ENCODE peak calls at places on chromosomes 16 and 17, in six cellular contexts. U, P, T, A, R and G are unnamed samples.

GRCh38 chr17:29376667-29377268 is 13.4 kb upstream of the TAOK1 start:
- DNase-seq in U (peak; percentile 56), P (peak; percentile 67), T (peak; percentile 81), A (peak; percentile 76), R (peak; percentile 79), G (peak; percentile 42)

GRCh38 chr17:19904924-19905323 is 37.2 kb upstream of the ULK2 start:
- DNase-seq in U (no peak), P (no peak), T (no peak), A (no peak), R (no peak), G (no peak)

GRCh38 chr16:72787519-72788268 is 260.2 kb downstream of the ZFHX3 start:
- DNase-seq in U (peak; percentile 69), P (peak; percentile 56), T (peak; percentile 75), A (no peak), R (peak; percentile 91), G (peak; percentile 36)

GRCh38 chr17:41656249-41657023 is 32.1 kb upstream of the KRT17 start:
- DNase-seq in U (no peak), P (no peak), T (no peak), A (no peak), R (peak; percentile 56), G (no peak)

GRCh38 chr16:27195068-27195741 is 8.1 kb upstream of the KDM8 start:
- DNase-seq in U (no peak), P (no peak), T (no peak), A (no peak), R (peak; percentile 11), G (no peak)

GRCh38 chr17:66542183-66542966 is 240.0 kb downstream of the PRKCA start:
- DNase-seq in U (no peak), P (no peak), T (no peak), A (no peak), R (no peak), G (no peak)

GRCh38 chr17:17790673-17791464 is 45.9 kb downstream of the SREBF1 start:
- DNase-seq in U (no peak), P (no peak), T (no peak), A (no peak), R (no peak), G (no peak)

GRCh38 chr16:65917466-65917865 is 449.0 kb upstream of the CDH5 start:
- DNase-seq in U (no peak), P (no peak), T (no peak), A (no peak), R (no peak), G (no peak)

GRCh38 chr16:86877108-86877507 is 298.8 kb downstream of the FOXL1 start:
- DNase-seq in U (no peak), P (no peak), T (no peak), A (no peak), R (no peak), G (no peak)

GRCh38 chr16:82344157-82344556 is 174.1 kb upstream of the MPHOSPH6 start:
- DNase-seq in U (peak; percentile 24), P (no peak), T (peak; percentile 47), A (no peak), R (peak; percentile 65), G (no peak)

GRCh38 chr17:12252442-12252841 is 231.8 kb downstream of the MAP2K4 start:
- DNase-seq in U (peak; percentile 77), P (no peak), T (no peak), A (no peak), R (no peak), G (no peak)

GRCh38 chr17:80980397-80981061 is 11.1 kb upstream of the CHMP6 start:
- DNase-seq in U (no peak), P (no peak), T (no peak), A (no peak), R (no peak), G (no peak)

GRCh38 chr16:85707528-85708095 is 18.9 kb upstream of the GINS2 start:
- DNase-seq in U (no peak), P (no peak), T (no peak), A (no peak), R (no peak), G (no peak)

GRCh38 chr17:510223-510917 is 157.8 kb upstream of the RPH3AL start:
- DNase-seq in U (no peak), P (no peak), T (no peak), A (no peak), R (no peak), G (no peak)

GRCh38 chr17:512926-513325 is 160.3 kb upstream of the RPH3AL start:
- DNase-seq in U (no peak), P (no peak), T (no peak), A (no peak), R (no peak), G (no peak)

GRCh38 chr17:511833-512251 is 159.2 kb upstream of the RPH3AL start:
- DNase-seq in U (no peak), P (no peak), T (no peak), A (no peak), R (no peak), G (no peak)

GRCh38 chr17:512311-512710 is 159.7 kb upstream of the RPH3AL start:
- DNase-seq in U (no peak), P (no peak), T (no peak), A (no peak), R (no peak), G (no peak)

GRCh38 chr17:511001-511690 is 158.5 kb upstream of the RPH3AL start:
- DNase-seq in U (no peak), P (peak; percentile 43), T (no peak), A (no peak), R (no peak), G (no peak)
- H3K27ac ChIP-seq in U (no peak overlapping the region), P (peak overlapping the region; percentile 63), T (no peak overlapping the region), A (no peak overlapping the region), R (no peak overlapping the region), G (no peak overlapping the region)

GRCh38 chr17:45382982-45383381 is 49.7 kb downstream of the ARHGAP27 start:
- DNase-seq in U (no peak), P (no peak), T (no peak), A (no peak), R (no peak), G (no peak)

GRCh38 chr17:45385331-45385997 is 47.2 kb downstream of the ARHGAP27 start:
- DNase-seq in U (peak; percentile 93), P (peak; percentile 53), T (peak; percentile 93), A (peak; percentile 94), R (peak; percentile 99), G (peak; percentile 83)

GRCh38 chr17:45386180-45386579 is 46.5 kb downstream of the ARHGAP27 start:
- DNase-seq in U (no peak), P (no peak), T (no peak), A (no peak), R (no peak), G (no peak)

GRCh38 chr17:45384800-45385262 is 47.8 kb downstream of the ARHGAP27 start:
- DNase-seq in U (no peak), P (no peak), T (no peak), A (no peak), R (peak; percentile 79), G (no peak)

GRCh38 chr17:45384047-45384799 is 48.4 kb downstream of the ARHGAP27 start:
- DNase-seq in U (no peak), P (no peak), T (no peak), A (no peak), R (no peak), G (no peak)
- H3K27ac ChIP-seq in U (no peak overlapping the region), P (no peak overlapping the region), T (no peak overlapping the region), A (peak overlapping the region; percentile 79), R (no peak overlapping the region), G (no peak overlapping the region)

GRCh38 chr17:50055426-50056216 is at the start of gene ITGA3:
- DNase-seq in U (peak; percentile 89), P (no peak), T (peak; percentile 92), A (peak; percentile 93), R (peak; percentile 98), G (peak; percentile 81)
- H3K27ac ChIP-seq in U (peak within 1 kb of the TSS; percentile 18), P (peak within 1 kb of the TSS; percentile 73), T (no peak within 1 kb of the TSS), A (peak within 1 kb of the TSS; percentile 97), R (no peak within 1 kb of the TSS), G (no peak within 1 kb of the TSS)

DNA sequence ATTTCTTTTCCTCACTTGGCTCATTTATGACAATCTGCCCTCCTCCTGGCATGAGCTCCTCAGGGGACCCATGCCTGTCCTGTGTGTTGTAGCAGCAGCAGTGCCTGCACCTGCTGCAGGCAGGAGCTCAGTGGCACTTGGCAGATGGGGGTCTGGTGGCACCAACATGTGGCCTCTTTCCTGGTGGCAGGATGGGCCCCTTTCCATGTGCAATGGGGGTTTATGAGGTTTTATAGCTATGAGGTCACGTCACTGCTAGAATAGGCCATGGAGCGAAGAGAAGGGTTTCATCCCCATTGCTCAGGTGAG is 7.0 kb downstream of the ADCY7 start:
- DNase-seq in U (no peak), P (no peak), T (no peak), A (no peak), R (no peak), G (no peak)
- H3K27ac ChIP-seq in U (no peak overlapping the region), P (no peak overlapping the region), T (no peak overlapping the region), A (no peak overlapping the region), R (no peak overlapping the region), G (no peak overlapping the region)

DNA sequence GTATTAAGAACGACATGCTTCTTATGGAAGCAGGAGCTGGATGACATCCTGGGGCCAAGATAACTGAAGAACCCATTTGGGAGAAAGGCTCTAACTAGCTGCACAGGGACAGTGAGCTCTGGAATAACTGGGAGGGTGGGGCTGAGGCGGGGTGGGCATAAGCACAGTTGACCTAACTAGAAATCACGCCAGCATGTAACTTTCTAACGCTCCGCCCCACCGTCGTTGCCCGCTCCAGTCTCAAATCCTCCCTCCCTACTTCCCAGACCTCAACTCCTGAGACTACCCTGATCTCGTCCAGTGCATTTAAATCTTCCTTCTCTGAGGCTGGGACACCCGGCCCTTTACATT is 436 bp downstream of the PHB1 start:
- DNase-seq in U (peak; percentile 12), P (no peak), T (no peak), A (peak; percentile 46), R (no peak), G (no peak)
- H3K27ac ChIP-seq in U (peak overlapping the region; percentile 62), P (no peak overlapping the region), T (no peak overlapping the region), A (peak overlapping the region; percentile 76), R (no peak overlapping the region), G (no peak overlapping the region)